ENCODE peak calls at places on chromosomes 11 and 22, in seven cellular contexts. One of them, this sample, is unnamed.

GRCh38 chr11:97746832-97747231 is 1273.9 kb upstream of the CNTN5 start:
- DNase-seq in activated T-cell treated with anti-CD3 and anti-CD28 coated beads for 24 hours: no peak
- DNase-seq in HS-27A: no peak
- DNase-seq in stimulated activated CD8-positive, alpha-beta memory T cell treated with anti-CD3 and anti-CD28 coated beads, Interleukin-12 subunit alpha, Interleukin-12 subunit beta, amount 100 ng/mL, for 4 hours: no peak
- DNase-seq in aorta: no peak
- DNase-seq in thoracic aorta: no peak
- DNase-seq in cardiac muscle cell: no peak
- DNase-seq in this sample: no peak

GRCh38 chr11:19419813-19420212 is 179.1 kb upstream of the E2F8 start:
- DNase-seq in activated T-cell treated with anti-CD3 and anti-CD28 coated beads for 24 hours: no peak
- DNase-seq in HS-27A: no peak
- DNase-seq in stimulated activated CD8-positive, alpha-beta memory T cell treated with anti-CD3 and anti-CD28 coated beads, Interleukin-12 subunit alpha, Interleukin-12 subunit beta, amount 100 ng/mL, for 4 hours: no peak
- DNase-seq in aorta: no peak
- DNase-seq in thoracic aorta: no peak
- DNase-seq in cardiac muscle cell: no peak
- DNase-seq in this sample: no peak

GRCh38 chr22:45149671-45150070 is 14.1 kb upstream of the NUP50 start:
- DNase-seq in activated T-cell treated with anti-CD3 and anti-CD28 coated beads for 24 hours: no peak
- DNase-seq in HS-27A: no peak
- DNase-seq in stimulated activated CD8-positive, alpha-beta memory T cell treated with anti-CD3 and anti-CD28 coated beads, Interleukin-12 subunit alpha, Interleukin-12 subunit beta, amount 100 ng/mL, for 4 hours: no peak
- DNase-seq in aorta: no peak
- DNase-seq in thoracic aorta: no peak
- DNase-seq in cardiac muscle cell: no peak
- DNase-seq in this sample: no peak

GRCh38 chr11:65471410-65471762 is 27.5 kb upstream of the MALAT1 start:
- DNase-seq in activated T-cell treated with anti-CD3 and anti-CD28 coated beads for 24 hours: no peak
- DNase-seq in HS-27A: no peak
- DNase-seq in stimulated activated CD8-positive, alpha-beta memory T cell treated with anti-CD3 and anti-CD28 coated beads, Interleukin-12 subunit alpha, Interleukin-12 subunit beta, amount 100 ng/mL, for 4 hours: no peak
- DNase-seq in aorta: peak; percentile 84
- DNase-seq in thoracic aorta: peak; percentile 56
- DNase-seq in cardiac muscle cell: peak; percentile 87
- DNase-seq in this sample: no peak

GRCh38 chr22:28023774-28024173 is 104.7 kb upstream of the PITPNB start:
- DNase-seq in activated T-cell treated with anti-CD3 and anti-CD28 coated beads for 24 hours: no peak
- DNase-seq in HS-27A: no peak
- DNase-seq in stimulated activated CD8-positive, alpha-beta memory T cell treated with anti-CD3 and anti-CD28 coated beads, Interleukin-12 subunit alpha, Interleukin-12 subunit beta, amount 100 ng/mL, for 4 hours: no peak
- DNase-seq in aorta: no peak
- DNase-seq in thoracic aorta: no peak
- DNase-seq in cardiac muscle cell: no peak
- DNase-seq in this sample: no peak

GRCh38 chr22:30320021-30320556 is 6.7 kb downstream of the TBC1D10A start:
- DNase-seq in activated T-cell treated with anti-CD3 and anti-CD28 coated beads for 24 hours: no peak
- DNase-seq in HS-27A: no peak
- DNase-seq in stimulated activated CD8-positive, alpha-beta memory T cell treated with anti-CD3 and anti-CD28 coated beads, Interleukin-12 subunit alpha, Interleukin-12 subunit beta, amount 100 ng/mL, for 4 hours: no peak
- DNase-seq in aorta: no peak
- DNase-seq in thoracic aorta: no peak
- DNase-seq in cardiac muscle cell: no peak
- DNase-seq in this sample: no peak

GRCh38 chr22:21009638-21010425 is 5.1 kb upstream of the P2RX6 start:
- DNase-seq in activated T-cell treated with anti-CD3 and anti-CD28 coated beads for 24 hours: no peak
- DNase-seq in HS-27A: no peak
- DNase-seq in stimulated activated CD8-positive, alpha-beta memory T cell treated with anti-CD3 and anti-CD28 coated beads, Interleukin-12 subunit alpha, Interleukin-12 subunit beta, amount 100 ng/mL, for 4 hours: no peak
- DNase-seq in aorta: no peak
- DNase-seq in thoracic aorta: no peak
- DNase-seq in cardiac muscle cell: peak; percentile 63
- DNase-seq in this sample: no peak

GRCh38 chr11:61362542-61362875 is 335 bp downstream of the TMEM138 start:
- DNase-seq in activated T-cell treated with anti-CD3 and anti-CD28 coated beads for 24 hours: no peak
- DNase-seq in HS-27A: no peak
- DNase-seq in stimulated activated CD8-positive, alpha-beta memory T cell treated with anti-CD3 and anti-CD28 coated beads, Interleukin-12 subunit alpha, Interleukin-12 subunit beta, amount 100 ng/mL, for 4 hours: no peak
- DNase-seq in aorta: no peak
- DNase-seq in thoracic aorta: no peak
- DNase-seq in cardiac muscle cell: peak; percentile 67
- DNase-seq in this sample: peak; percentile 58

GRCh38 chr11:78371221-78371899 is 46.3 kb downstream of the GAB2 start:
- DNase-seq in activated T-cell treated with anti-CD3 and anti-CD28 coated beads for 24 hours: no peak
- DNase-seq in HS-27A: no peak
- DNase-seq in stimulated activated CD8-positive, alpha-beta memory T cell treated with anti-CD3 and anti-CD28 coated beads, Interleukin-12 subunit alpha, Interleukin-12 subunit beta, amount 100 ng/mL, for 4 hours: no peak
- DNase-seq in aorta: no peak
- DNase-seq in thoracic aorta: no peak
- DNase-seq in cardiac muscle cell: no peak
- DNase-seq in this sample: no peak

GRCh38 chr11:35859311-35859710 is 84.6 kb upstream of the LDLRAD3 start:
- DNase-seq in activated T-cell treated with anti-CD3 and anti-CD28 coated beads for 24 hours: no peak
- DNase-seq in HS-27A: no peak
- DNase-seq in stimulated activated CD8-positive, alpha-beta memory T cell treated with anti-CD3 and anti-CD28 coated beads, Interleukin-12 subunit alpha, Interleukin-12 subunit beta, amount 100 ng/mL, for 4 hours: no peak
- DNase-seq in aorta: no peak
- DNase-seq in thoracic aorta: no peak
- DNase-seq in cardiac muscle cell: peak; percentile 33
- DNase-seq in this sample: no peak

GRCh38 chr11:86062719-86063118 is 6.2 kb downstream of the PICALM start:
- DNase-seq in activated T-cell treated with anti-CD3 and anti-CD28 coated beads for 24 hours: no peak
- DNase-seq in HS-27A: no peak
- DNase-seq in stimulated activated CD8-positive, alpha-beta memory T cell treated with anti-CD3 and anti-CD28 coated beads, Interleukin-12 subunit alpha, Interleukin-12 subunit beta, amount 100 ng/mL, for 4 hours: no peak
- DNase-seq in aorta: no peak
- DNase-seq in thoracic aorta: no peak
- DNase-seq in cardiac muscle cell: no peak
- DNase-seq in this sample: no peak

GRCh38 chr11:1453611-1454386 is 32.8 kb downstream of the MOB2 start:
- DNase-seq in activated T-cell treated with anti-CD3 and anti-CD28 coated beads for 24 hours: no peak
- DNase-seq in HS-27A: no peak
- DNase-seq in stimulated activated CD8-positive, alpha-beta memory T cell treated with anti-CD3 and anti-CD28 coated beads, Interleukin-12 subunit alpha, Interleukin-12 subunit beta, amount 100 ng/mL, for 4 hours: no peak
- DNase-seq in aorta: no peak
- DNase-seq in thoracic aorta: no peak
- DNase-seq in cardiac muscle cell: no peak
- DNase-seq in this sample: peak; percentile 5

GRCh38 chr22:20550851-20551744 is 43.7 kb downstream of the MED15 start:
- DNase-seq in activated T-cell treated with anti-CD3 and anti-CD28 coated beads for 24 hours: no peak
- DNase-seq in HS-27A: no peak
- DNase-seq in stimulated activated CD8-positive, alpha-beta memory T cell treated with anti-CD3 and anti-CD28 coated beads, Interleukin-12 subunit alpha, Interleukin-12 subunit beta, amount 100 ng/mL, for 4 hours: peak; percentile 28
- DNase-seq in aorta: peak; percentile 82
- DNase-seq in thoracic aorta: no peak
- DNase-seq in cardiac muscle cell: peak; percentile 74
- DNase-seq in this sample: no peak

GRCh38 chr11:119699227-119699626 is 29.8 kb downstream of the NECTIN1 start:
- DNase-seq in activated T-cell treated with anti-CD3 and anti-CD28 coated beads for 24 hours: no peak
- DNase-seq in HS-27A: no peak
- DNase-seq in stimulated activated CD8-positive, alpha-beta memory T cell treated with anti-CD3 and anti-CD28 coated beads, Interleukin-12 subunit alpha, Interleukin-12 subunit beta, amount 100 ng/mL, for 4 hours: no peak
- DNase-seq in aorta: peak; percentile 72
- DNase-seq in thoracic aorta: no peak
- DNase-seq in cardiac muscle cell: peak; percentile 43
- DNase-seq in this sample: no peak

GRCh38 chr11:18061351-18061750 is 15.3 kb upstream of the TPH1 start:
- DNase-seq in activated T-cell treated with anti-CD3 and anti-CD28 coated beads for 24 hours: no peak
- DNase-seq in HS-27A: no peak
- DNase-seq in stimulated activated CD8-positive, alpha-beta memory T cell treated with anti-CD3 and anti-CD28 coated beads, Interleukin-12 subunit alpha, Interleukin-12 subunit beta, amount 100 ng/mL, for 4 hours: no peak
- DNase-seq in aorta: no peak
- DNase-seq in thoracic aorta: no peak
- DNase-seq in cardiac muscle cell: no peak
- DNase-seq in this sample: no peak

GRCh38 chr11:46528445-46529085 is 65.3 kb downstream of the AMBRA1 start:
- DNase-seq in activated T-cell treated with anti-CD3 and anti-CD28 coated beads for 24 hours: peak; percentile 17
- DNase-seq in HS-27A: no peak
- DNase-seq in stimulated activated CD8-positive, alpha-beta memory T cell treated with anti-CD3 and anti-CD28 coated beads, Interleukin-12 subunit alpha, Interleukin-12 subunit beta, amount 100 ng/mL, for 4 hours: no peak
- DNase-seq in aorta: no peak
- DNase-seq in thoracic aorta: no peak
- DNase-seq in cardiac muscle cell: no peak
- DNase-seq in this sample: no peak

GRCh38 chr22:35552186-35552842 is 11.7 kb downstream of the RASD2 start:
- DNase-seq in activated T-cell treated with anti-CD3 and anti-CD28 coated beads for 24 hours: peak; percentile 75
- DNase-seq in HS-27A: no peak
- DNase-seq in stimulated activated CD8-positive, alpha-beta memory T cell treated with anti-CD3 and anti-CD28 coated beads, Interleukin-12 subunit alpha, Interleukin-12 subunit beta, amount 100 ng/mL, for 4 hours: peak; percentile 47
- DNase-seq in aorta: no peak
- DNase-seq in thoracic aorta: no peak
- DNase-seq in cardiac muscle cell: peak; percentile 43
- DNase-seq in this sample: peak; percentile 20

GRCh38 chr11:25794804-25795203 is 537.1 kb upstream of the ANO3 start:
- DNase-seq in activated T-cell treated with anti-CD3 and anti-CD28 coated beads for 24 hours: no peak
- DNase-seq in HS-27A: no peak
- DNase-seq in stimulated activated CD8-positive, alpha-beta memory T cell treated with anti-CD3 and anti-CD28 coated beads, Interleukin-12 subunit alpha, Interleukin-12 subunit beta, amount 100 ng/mL, for 4 hours: no peak
- DNase-seq in aorta: no peak
- DNase-seq in thoracic aorta: no peak
- DNase-seq in cardiac muscle cell: no peak
- DNase-seq in this sample: no peak

This sample was measured in SW 1271.